ENCODE peak calls at places on chromosomes 3 and 15, in six cellular contexts. S is HEK293T; Z is 8988T; I is aorta; P is activated CD8-positive, alpha-beta memory T cell treated with anti-CD3 and anti-CD28 coated beads, Interleukin-2, amount 10 ng/mL, durations not matched to agents 7 days and 5 days; K is hippocampal formation. A is an unnamed sample.
A peak's percentile ranks its signal among the peaks of the same experiment; 100 is the strongest.

GRCh38 chr15:39596358-39597051 is 15.6 kb downstream of the THBS1 start:
- DNase-seq in K (no peak), I (no peak), P (no peak), S (no peak), Z (no peak), A (no peak)

GRCh38 chr15:38514601-38515000 is 50.0 kb downstream of the RASGRP1 start:
- DNase-seq in K (no peak), S (no peak), Z (no peak), I (no peak), P (no peak), A (no peak)

GRCh38 chr15:90839187-90840071 is 29.0 kb upstream of the FURIN start:
- DNase-seq in P (no peak), K (no peak), I (no peak), S (no peak), Z (no peak), A (no peak)

GRCh38 chr3:64161481-64161952 is 63.7 kb downstream of the PRICKLE2 start:
- DNase-seq in K (no peak), Z (no peak), S (peak; percentile 37), P (no peak), I (no peak), A (no peak)

GRCh38 chr3:49566312-49566711 is 12.0 kb downstream of the BSN start:
- DNase-seq in P (no peak), K (no peak), S (no peak), I (no peak), Z (no peak), A (no peak)

GRCh38 chr15:65913631-65914199 is 44.4 kb downstream of the RAB11A start:
- DNase-seq in I (no peak), S (no peak), P (no peak), Z (no peak), K (no peak), A (no peak)

GRCh38 chr3:23816721-23817120 is 11.0 kb downstream of the UBE2E1 start:
- DNase-seq in S (no peak), P (no peak), I (no peak), K (no peak), Z (no peak), A (no peak)

GRCh38 chr15:88651971-88652370 is 13.2 kb downstream of the ISG20 start:
- DNase-seq in P (peak; percentile 38), I (no peak), Z (no peak), K (no peak), S (no peak), A (no peak)

GRCh38 chr3:21781371-21781770 is 30.4 kb upstream of the ZNF385D start:
- DNase-seq in Z (no peak), K (no peak), S (no peak), I (no peak), P (no peak), A (no peak)

GRCh38 chr3:184295771-184296170 is 3.3 kb upstream of the PSMD2 start:
- DNase-seq in I (peak; percentile 5), S (no peak), Z (no peak), K (no peak), P (no peak), A (no peak)

GRCh38 chr3:130537609-130538304 is 20.8 kb downstream of the COL6A6 start:
- DNase-seq in P (no peak), I (no peak), Z (no peak), S (no peak), K (no peak), A (no peak)

GRCh38 chr3:20145874-20146273 is 40.1 kb downstream of the SGO1 start:
- DNase-seq in I (no peak), K (no peak), P (no peak), S (no peak), Z (no peak), A (no peak)

GRCh38 chr3:149449799-149450198 is 24.7 kb upstream of the TM4SF4 start:
- DNase-seq in Z (no peak), P (no peak), K (no peak), I (no peak), S (no peak), A (no peak)

GRCh38 chr15:97683816-97684215 is 276.7 kb upstream of the ARRDC4 start:
- DNase-seq in S (no peak), Z (no peak), P (no peak), K (no peak), I (no peak), A (no peak)

GRCh38 chr3:62723636-62724217 is 151.5 kb downstream of the CADPS start:
- DNase-seq in K (no peak), S (no peak), I (no peak), Z (no peak), P (no peak), A (no peak)

GRCh38 chr3:194840661-194841514 is 155.2 kb downstream of the FAM43A start:
- DNase-seq in K (no peak), P (no peak), I (no peak), Z (peak; percentile 39), S (no peak), A (no peak)

GRCh38 chr3:43207628-43208085 is 78.7 kb upstream of the SNRK start:
- DNase-seq in I (no peak), P (no peak), Z (no peak), S (no peak), K (no peak), A (no peak)

GRCh38 chr3:16448691-16449090 is 64.8 kb downstream of the RFTN1 start:
- DNase-seq in P (no peak), K (no peak), I (peak; percentile 94), Z (no peak), S (peak; percentile 38), A (peak; percentile 88)

GRCh38 chr3:196120291-196120951 is 38.5 kb upstream of the TFRC start:
- DNase-seq in P (peak; percentile 72), Z (no peak), K (peak; percentile 11), S (no peak), I (no peak), A (peak; percentile 56)

GRCh38 chr3:127820221-127820870 is 2.0 kb downstream of the MGLL start:
- DNase-seq in K (no peak), P (peak; percentile 40), Z (no peak), S (peak; percentile 39), I (no peak), A (peak; percentile 33)

GRCh38 chr3:186691676-186692075 is 25.5 kb upstream of the KNG1 start:
- DNase-seq in S (no peak), Z (no peak), K (no peak), I (no peak), P (no peak), A (no peak)

GRCh38 chr3:184741259-184741556 is 29.3 kb upstream of the MAGEF1 start:
- DNase-seq in S (no peak), P (no peak), Z (no peak), K (no peak), I (no peak), A (no peak)

GRCh38 chr3:147119346-147119745 is 287.0 kb downstream of the ZIC4 start:
- DNase-seq in K (no peak), I (no peak), Z (no peak), S (no peak), P (no peak), A (no peak)

GRCh38 chr15:35293353-35294130 is 208.4 kb upstream of the NANOGP8 start:
- DNase-seq in I (no peak), S (no peak), P (no peak), K (no peak), Z (no peak), A (no peak)

GRCh38 chr3:39568508-39568907 is 101.0 kb downstream of the MOBP start:
- DNase-seq in S (no peak), I (no peak), K (no peak), Z (no peak), P (no peak), A (no peak)

GRCh38 chr3:121942116-121942786 is 48.0 kb downstream of the SLC15A2 start:
- DNase-seq in K (no peak), S (no peak), P (no peak), I (no peak), Z (no peak), A (no peak)

GRCh38 chr15:92960996-92961681 is 61.0 kb downstream of the CHD2 start:
- DNase-seq in I (no peak), S (no peak), K (no peak), Z (no peak), P (no peak), A (no peak)

GRCh38 chr3:172836390-172836997 is 86.0 kb downstream of the ECT2 start:
- DNase-seq in K (peak; percentile 16), P (no peak), S (peak; percentile 19), Z (no peak), I (no peak), A (no peak)

GRCh38 chr15:42955518-42955917 is 34.9 kb upstream of the TTBK2 start:
- DNase-seq in K (no peak), P (no peak), S (no peak), I (no peak), Z (no peak), A (no peak)

GRCh38 chr3:149401215-149401925 is 23.9 kb upstream of the TM4SF1 start:
- DNase-seq in K (no peak), Z (no peak), S (no peak), P (no peak), I (no peak), A (no peak)

GRCh38 chr15:90388462-90389182 is 580 bp downstream of the IQGAP1 start:
- DNase-seq in P (peak; percentile 82), S (peak; percentile 46), I (peak; percentile 93), Z (peak; percentile 22), K (no peak), A (peak; percentile 80)

GRCh38 chr3:13574798-13575451 is 26.0 kb downstream of the FBLN2 start:
- DNase-seq in P (no peak), I (no peak), K (no peak), S (no peak), Z (no peak), A (peak; percentile 38)

GRCh38 chr15:64044315-64045105 is 1.8 kb downstream of the DAPK2 start:
- DNase-seq in S (no peak), I (no peak), K (no peak), Z (no peak), P (no peak), A (no peak)

A was measured in psoas muscle.